ENCODE peak calls at places on chromosomes 12 and 14, in four cellular contexts. J is SK-N-SH, Q is HepG2, R is HCT116. P is an unnamed sample.

GRCh38 chr14:82796081-82796480 is 1262.4 kb upstream of the SEL1L start:
- DNase-seq in R (no peak), J (no peak), Q (no peak), P (no peak)

GRCh38 chr12:104182144-104182543 is 33.4 kb upstream of the TXNRD1 start:
- DNase-seq in Q (no peak), J (no peak), R (no peak), P (no peak)

GRCh38 chr12:92929957-92930356 is 862 bp upstream of the EEA1 start:
- DNase-seq in Q (no peak), J (no peak), R (no peak), P (no peak)

GRCh38 chr14:90911121-90911520 is 94.9 kb upstream of the TTC7B start:
- DNase-seq in R (no peak), Q (no peak), J (no peak), P (peak; percentile 18)

GRCh38 chr14:22918809-22919600 is at the start of gene RBM23:
- DNase-seq in Q (peak; percentile 36), J (peak; percentile 87), R (peak; percentile 100), P (peak; percentile 99)

GRCh38 chr14:61640834-61641170 is 54.5 kb upstream of the HIF1A start:
- DNase-seq in J (no peak), R (no peak), Q (no peak), P (no peak)

GRCh38 chr14:73714656-73715081 is 485 bp upstream of the PNMA1 start:
- DNase-seq in J (peak; percentile 75), Q (no peak), R (no peak), P (no peak)

GRCh38 chr12:114916124-114916523 is 232.1 kb upstream of the TBX3 start:
- DNase-seq in J (no peak), R (no peak), Q (no peak), P (no peak)

GRCh38 chr12:47867496-47867941 is 37.3 kb downstream of the VDR start:
- DNase-seq in R (no peak), J (no peak), Q (no peak), P (no peak)

GRCh38 chr12:6824085-6824800 is 2.6 kb downstream of the GPR162 start:
- DNase-seq in J (no peak), Q (no peak), R (no peak), P (peak; percentile 32)

GRCh38 chr14:64937821-64938193 is 4.7 kb downstream of the GPX2 start:
- DNase-seq in R (no peak), J (no peak), Q (peak; percentile 63), P (peak; percentile 60)

GRCh38 chr14:85528080-85528881 is 1.7 kb upstream of the FLRT2 start:
- DNase-seq in R (no peak), J (no peak), Q (peak; percentile 41), P (peak; percentile 79)

GRCh38 chr14:51653855-51654548 is 2.3 kb downstream of the FRMD6 start:
- DNase-seq in Q (no peak), R (no peak), J (no peak), P (no peak)
- TF ChIP-seq JUND in Q (no peak), R (no peak), J (no peak), P (no peak)

DNA sequence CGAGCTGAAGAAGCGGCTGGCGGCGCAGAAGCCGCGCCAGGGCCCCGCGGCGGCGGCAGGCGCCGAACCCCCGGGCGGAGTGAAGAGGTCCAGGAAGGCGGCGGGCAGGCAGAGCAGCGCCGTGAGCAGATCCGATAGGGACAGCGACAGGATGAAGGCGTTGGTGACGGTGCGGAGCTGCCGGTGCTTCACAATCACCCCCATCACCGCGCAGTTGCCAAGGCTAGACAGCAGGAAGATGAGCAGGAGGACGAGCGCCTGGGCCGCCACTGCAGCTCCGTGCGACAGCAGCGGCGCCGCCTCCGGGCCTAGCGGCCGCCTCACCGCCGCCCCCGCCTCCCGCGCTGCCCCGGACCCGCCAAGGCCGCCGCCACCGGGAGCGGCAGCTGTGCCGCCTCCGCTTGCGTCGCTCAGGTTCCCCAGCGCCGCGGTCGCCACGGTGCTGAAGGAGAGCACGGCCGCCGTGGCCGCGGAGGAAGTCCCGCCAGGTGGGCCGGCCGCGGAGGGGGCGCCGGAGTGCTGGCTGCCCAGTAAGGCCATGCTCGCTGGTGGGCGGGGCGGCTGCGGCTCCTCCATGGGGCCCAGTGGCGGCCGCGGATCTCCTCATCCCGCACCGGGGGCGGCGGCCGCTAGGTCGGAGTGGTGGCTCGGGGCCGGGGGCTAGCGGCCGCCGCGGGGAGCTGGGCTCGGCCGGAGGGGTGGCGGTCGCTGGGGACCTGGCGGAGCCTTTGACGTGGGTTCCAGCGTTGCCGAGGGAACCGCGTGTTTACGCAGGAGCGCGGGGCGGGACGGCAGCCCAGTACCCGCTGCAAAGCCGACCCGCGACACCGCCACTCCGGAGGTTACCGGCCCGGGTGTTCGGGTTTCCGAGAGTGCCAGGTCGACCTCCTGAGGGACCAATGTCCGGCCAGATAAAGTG is at the start of gene GPR135:
- DNase-seq in R (no peak), J (peak; percentile 86), Q (peak; percentile 24), P (no peak)
- TF ChIP-seq JUND in R (no peak), J (no peak), Q (no peak), P (no peak)

GRCh38 chr12:117119592-117120198 is 20.5 kb upstream of the TESC start:
- DNase-seq in Q (peak; percentile 59), J (peak; percentile 82), R (peak; percentile 51), P (peak; percentile 77)
- TF ChIP-seq JUND in Q (no peak), J (no peak), R (no peak), P (no peak)

GRCh38 chr14:88792572-88793258 is at the start of gene EML5:
- DNase-seq in R (peak; percentile 37), J (peak; percentile 91), Q (peak; percentile 45), P (peak; percentile 94)

GRCh38 chr14:88793259-88793625 is 489 bp upstream of the EML5 start:
- DNase-seq in J (no peak), R (no peak), Q (no peak), P (no peak)

GRCh38 chr14:88790501-88791251 is 2.1 kb downstream of the EML5 start:
- DNase-seq in J (peak; percentile 14), R (no peak), Q (no peak), P (no peak)

GRCh38 chr14:88791252-88791621 is 1.5 kb downstream of the EML5 start:
- DNase-seq in J (no peak), R (no peak), Q (no peak), P (no peak)

DNA sequence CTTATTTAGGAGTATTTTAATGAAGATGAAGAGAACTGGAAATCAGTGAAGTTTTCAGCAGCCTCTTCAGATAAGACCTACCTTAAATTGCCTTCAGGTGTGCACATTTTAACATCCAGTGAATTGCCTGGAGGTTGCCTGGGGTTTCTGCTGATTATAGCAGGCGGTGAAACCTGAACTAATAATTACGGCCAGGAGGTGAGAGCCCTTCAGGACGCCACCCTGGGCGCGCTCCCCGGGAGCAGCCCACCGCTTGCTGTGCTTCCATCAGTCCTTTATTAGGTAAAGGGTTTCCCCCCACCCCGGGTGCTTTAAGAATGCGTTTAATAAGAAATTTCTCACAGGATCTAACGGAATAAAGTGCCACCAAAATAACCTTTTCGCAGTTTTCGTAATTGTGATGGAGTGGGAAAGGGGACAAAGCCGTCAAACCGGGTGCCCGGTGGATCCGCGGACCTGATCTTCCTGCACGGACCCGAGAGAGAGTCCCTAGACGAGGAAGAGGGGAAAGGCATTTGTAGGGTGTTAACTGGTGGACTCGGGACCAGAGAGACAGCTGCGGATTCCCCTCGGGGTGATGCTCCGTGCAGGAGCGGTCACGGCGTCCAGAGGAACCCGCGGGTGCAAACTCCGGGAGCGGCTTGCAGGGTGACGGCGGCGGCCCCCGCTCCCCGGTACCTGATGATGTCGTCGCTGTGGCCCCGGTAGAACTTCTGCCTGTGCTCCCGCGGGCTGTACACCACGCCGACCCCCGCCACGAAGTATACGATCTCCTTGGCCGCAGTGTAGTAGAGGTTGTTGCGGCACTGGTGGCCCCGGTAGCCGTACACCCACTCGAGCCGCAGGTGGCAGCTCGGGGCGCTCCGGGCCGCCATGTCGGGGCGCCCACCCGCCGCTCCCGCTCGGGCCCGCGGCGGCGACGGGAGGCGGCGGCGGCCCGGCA is 853 bp downstream of the EML5 start:
- DNase-seq in R (no peak), J (peak; percentile 43), Q (no peak), P (no peak)
- TF ChIP-seq JUND in R (no peak), J (no peak), Q (no peak), P (no peak)

GRCh38 chr14:104297721-104298401 is 159.5 kb downstream of the KIF26A start:
- DNase-seq in J (no peak), R (no peak), Q (no peak), P (no peak)

GRCh38 chr14:104296388-104297312 is 158.3 kb downstream of the KIF26A start:
- DNase-seq in R (no peak), J (peak; percentile 92), Q (no peak), P (no peak)

GRCh38 chr14:104297313-104297704 is 158.9 kb downstream of the KIF26A start:
- DNase-seq in J (no peak), R (no peak), Q (no peak), P (no peak)

GRCh38 chr14:104299993-104300761 is 161.8 kb downstream of the KIF26A start:
- DNase-seq in Q (no peak), R (no peak), J (peak; percentile 68), P (no peak)

DNA sequence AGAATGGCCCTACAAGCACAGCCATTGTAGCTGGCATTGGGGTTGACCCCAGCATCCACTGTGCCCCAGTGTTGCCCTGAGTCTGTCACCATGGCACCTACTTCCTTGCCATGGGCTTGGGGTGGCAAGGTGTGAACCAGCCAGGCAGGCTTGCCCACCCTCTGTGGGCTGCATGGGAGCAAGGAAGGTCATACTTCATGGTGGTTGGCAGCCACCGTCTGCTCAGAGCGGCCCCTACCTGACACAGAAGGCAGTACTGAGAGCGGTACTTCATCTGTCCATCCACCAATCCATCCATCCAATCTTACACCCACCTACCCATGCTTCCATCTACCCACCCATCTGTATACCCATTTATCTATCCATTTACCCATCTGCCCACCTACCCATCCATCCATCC is 160.1 kb downstream of the KIF26A start:
- DNase-seq in Q (no peak), J (no peak), R (no peak), P (no peak)
- TF ChIP-seq JUND in Q (no peak), J (no peak), R (no peak), P (no peak)